ENCODE peak calls at places on chromosomes 6 and 20, in four cellular contexts. J is IMR-90, S is tibial nerve, F is A549. W is an unnamed sample.

GRCh38 chr6:113018351-113019151 is 671.4 kb downstream of the RFPL4B start:
- DNase-seq in F (no peak), S (no peak), J (peak), W (no peak)

GRCh38 chr6:99810942-99811633 is 182.9 kb downstream of the MCHR2 start:
- DNase-seq in J (no peak), F (no peak), S (no peak), W (no peak)

GRCh38 chr20:46635514-46636091 is 15.7 kb downstream of the SLC13A3 start:
- DNase-seq in S (no peak), F (no peak), J (no peak), W (no peak)

GRCh38 chr6:134427721-134428120 is 109.8 kb upstream of the SGK1 start:
- DNase-seq in F (no peak), S (no peak), J (no peak), W (no peak)

GRCh38 chr20:63011798-63012197 is 5.0 kb upstream of the BHLHE23 start:
- DNase-seq in F (no peak), J (no peak), S (no peak), W (no peak)

GRCh38 chr6:28167068-28167467 is 25.4 kb downstream of the ZKSCAN8 start:
- DNase-seq in J (peak), S (no peak), F (no peak), W (no peak)

GRCh38 chr20:20487811-20488210 is 119.9 kb downstream of the INSM1 start:
- DNase-seq in S (no peak), J (peak), F (no peak), W (no peak)

GRCh38 chr6:37871616-37872384 is 52.3 kb downstream of the ZFAND3 start:
- DNase-seq in J (no peak), F (no peak), S (no peak), W (no peak)

GRCh38 chr6:7882505-7883257 is 27.9 kb downstream of the TXNDC5 start:
- DNase-seq in F (no peak), S (no peak), J (no peak), W (no peak)

GRCh38 chr20:53032021-53033001 is 60.2 kb downstream of the TSHZ2 start:
- DNase-seq in J (peak), S (no peak), F (no peak), W (peak)

GRCh38 chr6:52839124-52840055 is 1.2 kb downstream of the GSTA5 start:
- DNase-seq in J (peak), F (peak), S (no peak), W (no peak)

GRCh38 chr20:20740595-20740994 is 28.2 kb upstream of the RALGAPA2 start:
- DNase-seq in J (no peak), S (no peak), F (no peak), W (no peak)

GRCh38 chr6:30163090-30163917 is at the start of gene TRIM15:
- DNase-seq in F (no peak), S (no peak), J (no peak), W (no peak)

GRCh38 chr6:20866940-20867630 is 332.8 kb downstream of the CDKAL1 start:
- DNase-seq in F (no peak), S (no peak), J (peak), W (no peak)

GRCh38 chr6:19382676-19383075 is 454.5 kb upstream of the ID4 start:
- DNase-seq in S (no peak), F (no peak), J (no peak), W (no peak)

GRCh38 chr6:74715362-74716068 is 490.3 kb downstream of the COL12A1 start:
- DNase-seq in F (no peak), S (no peak), J (peak), W (no peak)

GRCh38 chr6:119881416-119881815 is 531.9 kb upstream of the MAN1A1 start:
- DNase-seq in F (no peak), J (no peak), S (no peak), W (no peak)

GRCh38 chr20:44501448-44501847 is 20.4 kb downstream of the SERINC3 start:
- DNase-seq in J (peak), S (no peak), F (no peak), W (peak)

GRCh38 chr6:6803180-6803978 is 214.9 kb downstream of the LY86 start:
- DNase-seq in J (no peak), S (no peak), F (no peak), W (no peak)

GRCh38 chr6:148064406-148065134 is 278.1 kb upstream of the SASH1 start:
- DNase-seq in F (no peak), J (peak), S (no peak), W (no peak)

GRCh38 chr6:35592178-35592577 is 79.5 kb upstream of the TULP1 start:
- DNase-seq in F (no peak), S (no peak), J (no peak), W (no peak)

GRCh38 chr6:35589201-35589739 is 76.6 kb upstream of the TULP1 start:
- DNase-seq in J (no peak), F (no peak), S (no peak), W (peak)

GRCh38 chr6:35589904-35590303 is 77.2 kb upstream of the TULP1 start:
- DNase-seq in S (no peak), J (no peak), F (no peak), W (no peak)

GRCh38 chr6:35587167-35587566 is 74.5 kb upstream of the TULP1 start:
- DNase-seq in F (no peak), J (no peak), S (no peak), W (no peak)

DNA sequence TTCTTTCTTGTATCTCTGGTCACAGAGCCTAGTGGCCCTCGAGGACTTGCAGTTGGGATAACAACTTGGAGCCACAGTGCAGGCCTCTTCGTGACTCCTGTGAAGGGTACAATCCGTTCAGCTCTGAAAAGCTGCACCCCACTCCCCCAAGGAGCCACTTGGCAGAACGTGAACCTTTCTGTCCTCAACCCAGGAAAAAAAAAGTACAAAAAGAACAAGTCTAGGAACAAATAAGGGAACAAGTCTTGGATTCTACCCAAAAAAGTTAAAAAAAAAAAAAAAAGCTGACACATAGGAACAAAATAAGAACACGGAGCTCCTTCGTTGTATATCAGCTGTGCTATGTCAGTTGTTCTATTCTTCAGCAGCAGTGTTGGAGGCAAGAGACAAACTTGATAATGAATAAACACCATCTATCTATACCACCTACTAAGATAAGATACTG is 77.9 kb upstream of the TULP1 start:
- DNase-seq in J (no peak), F (no peak), S (peak), W (peak)
- H3K27ac ChIP-seq in J (no peak), F (peak), S (peak), W (peak)

GRCh38 chr6:33748851-33749250 is 2.1 kb upstream of the IP6K3 start:
- DNase-seq in F (no peak), S (no peak), J (no peak), W (peak)
- TF ChIP-seq POLR2A in F (no peak), S (no peak), J (no peak), W (no peak)

GRCh38 chr6:127732927-127733326 is 156.0 kb downstream of the C6orf58 start:
- DNase-seq in F (no peak), J (no peak), S (no peak), W (no peak)

GRCh38 chr6:127738423-127738822 is 161.4 kb downstream of the C6orf58 start:
- DNase-seq in J (no peak), S (no peak), F (no peak), W (no peak)

GRCh38 chr6:127737009-127737486 is 160.1 kb downstream of the C6orf58 start:
- DNase-seq in S (no peak), J (peak), F (peak), W (peak)

GRCh38 chr6:127737768-127738167 is 160.8 kb downstream of the C6orf58 start:
- DNase-seq in J (peak), F (no peak), S (no peak), W (no peak)
- H3K27ac ChIP-seq in J (no peak), F (no peak), S (no peak), W (no peak)

GRCh38 chr20:5608448-5609161 is 141.6 kb upstream of the SHLD1 start:
- DNase-seq in J (peak), S (no peak), F (no peak), W (no peak)
- TF ChIP-seq POLR2A in J (peak), S (no peak), F (no peak), W (no peak)

DNA sequence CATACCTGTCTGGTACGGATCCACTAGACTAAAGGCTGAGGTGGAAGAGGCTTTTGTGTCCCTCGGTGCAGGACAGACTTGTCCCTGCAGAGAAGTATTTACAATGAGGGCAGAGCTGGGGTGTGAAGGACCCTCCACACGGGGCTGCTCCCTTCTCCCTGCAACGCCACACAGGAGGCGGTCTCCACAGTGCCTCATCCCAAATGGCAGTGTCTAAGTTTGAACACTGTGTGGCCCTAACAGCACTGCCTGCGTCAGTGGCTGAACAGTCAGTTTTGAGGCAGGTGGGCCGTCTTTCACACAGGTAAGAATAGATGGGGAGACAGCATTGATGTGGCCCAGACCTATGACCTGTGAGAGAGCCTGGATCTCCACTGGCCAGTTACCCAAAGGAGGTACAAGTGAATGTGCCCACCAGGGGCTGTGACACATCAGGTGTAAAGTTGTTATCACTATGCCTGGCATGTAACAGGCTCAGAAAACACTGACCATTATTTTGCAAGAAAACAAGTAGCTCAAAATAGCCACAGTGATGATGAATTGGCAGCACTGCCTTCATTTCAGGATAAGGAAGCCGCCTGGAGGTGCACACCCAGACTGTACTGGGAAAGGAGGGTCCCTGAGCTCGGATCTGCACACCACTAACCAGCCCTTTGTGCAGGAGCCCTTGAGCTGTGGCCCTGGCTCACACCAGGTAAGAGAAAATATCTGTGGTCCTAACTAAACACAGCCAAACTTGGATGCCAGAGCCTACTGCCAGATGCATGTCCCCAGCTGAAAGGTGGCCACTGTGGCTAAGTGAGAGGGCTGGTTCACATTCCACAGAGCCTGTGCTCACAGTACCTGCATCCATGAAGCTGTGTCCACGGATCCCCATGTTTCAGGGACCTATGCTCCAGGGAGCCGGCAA is 246.7 kb downstream of the DLL1 start:
- DNase-seq in F (no peak), S (no peak), J (no peak), W (peak)
- H3K27ac ChIP-seq in F (no peak), S (no peak), J (no peak), W (peak)